ENCODE peak calls at places on chromosome 18, in eight cellular contexts. Y is spleen, G is uterus, F is heart left ventricle, X is GM12892, J is Peyer's patch, N is esophagus squamous epithelium, T is erythroblast. D is an unnamed sample.

GRCh38 chr18:79503891-79504475 is 108.3 kb downstream of the NFATC1 start:
- DNase-seq in Y (peak), G (peak), F (no peak), X (no peak), J (peak), N (no peak), T (peak), D (no peak)

GRCh38 chr18:79765491-79766245 is 32.1 kb upstream of the KCNG2 start:
- DNase-seq in Y (peak), G (no peak), F (no peak), X (no peak), J (peak), N (no peak), T (no peak), D (no peak)

GRCh38 chr18:12645751-12646203 is 12.1 kb downstream of the SPIRE1 start:
- DNase-seq in Y (no peak), G (peak), F (no peak), X (no peak), J (no peak), N (no peak), T (no peak), D (no peak)

GRCh38 chr18:79502785-79503184 is 107.1 kb downstream of the NFATC1 start:
- DNase-seq in Y (no peak), G (no peak), F (peak), X (no peak), J (no peak), N (no peak), T (peak), D (no peak)

GRCh38 chr18:11025270-11025669 is 124.1 kb downstream of the PIEZO2 start:
- DNase-seq in Y (no peak), G (no peak), F (no peak), X (no peak), J (no peak), N (no peak), T (no peak), D (no peak)

GRCh38 chr18:79944126-79944731 is 7.2 kb downstream of the SLC66A2 start:
- DNase-seq in Y (peak), G (peak), F (no peak), X (no peak), J (peak), N (no peak), T (peak), D (peak)

GRCh38 chr18:34370704-34371405 is 146.1 kb upstream of the NOL4 start:
- DNase-seq in Y (no peak), G (no peak), F (no peak), X (no peak), J (no peak), N (no peak), T (no peak), D (no peak)

GRCh38 chr18:711693-712400 is 583 bp downstream of the ENOSF1 start:
- DNase-seq in Y (peak), G (peak), F (peak), X (peak), J (peak), N (no peak), T (peak), D (peak)

GRCh38 chr18:59357928-59358327 is 1.1 kb downstream of the LMAN1 start:
- DNase-seq in Y (no peak), G (no peak), F (no peak), X (no peak), J (no peak), N (no peak), T (peak), D (peak)

GRCh38 chr18:8734496-8734895 is 29.1 kb downstream of the MTCL1 start:
- DNase-seq in Y (no peak), G (no peak), F (no peak), X (no peak), J (no peak), N (no peak), T (no peak), D (no peak)

GRCh38 chr18:31206064-31206463 is 43.4 kb upstream of the DSC1 start:
- DNase-seq in Y (no peak), G (no peak), F (no peak), X (no peak), J (no peak), N (no peak), T (no peak), D (no peak)

GRCh38 chr18:59180150-59180845 is 39.7 kb upstream of the GRP start:
- DNase-seq in Y (no peak), G (no peak), F (no peak), X (no peak), J (no peak), N (no peak), T (no peak), D (no peak)

GRCh38 chr18:75283758-75284157 is 73.2 kb downstream of the TSHZ1 start:
- DNase-seq in Y (no peak), G (no peak), F (no peak), X (no peak), J (no peak), N (no peak), T (no peak), D (no peak)

GRCh38 chr18:34990571-34990970 is 50.6 kb upstream of the MAPRE2 start:
- DNase-seq in Y (no peak), G (no peak), F (no peak), X (no peak), J (no peak), N (no peak), T (no peak), D (no peak)

DNA sequence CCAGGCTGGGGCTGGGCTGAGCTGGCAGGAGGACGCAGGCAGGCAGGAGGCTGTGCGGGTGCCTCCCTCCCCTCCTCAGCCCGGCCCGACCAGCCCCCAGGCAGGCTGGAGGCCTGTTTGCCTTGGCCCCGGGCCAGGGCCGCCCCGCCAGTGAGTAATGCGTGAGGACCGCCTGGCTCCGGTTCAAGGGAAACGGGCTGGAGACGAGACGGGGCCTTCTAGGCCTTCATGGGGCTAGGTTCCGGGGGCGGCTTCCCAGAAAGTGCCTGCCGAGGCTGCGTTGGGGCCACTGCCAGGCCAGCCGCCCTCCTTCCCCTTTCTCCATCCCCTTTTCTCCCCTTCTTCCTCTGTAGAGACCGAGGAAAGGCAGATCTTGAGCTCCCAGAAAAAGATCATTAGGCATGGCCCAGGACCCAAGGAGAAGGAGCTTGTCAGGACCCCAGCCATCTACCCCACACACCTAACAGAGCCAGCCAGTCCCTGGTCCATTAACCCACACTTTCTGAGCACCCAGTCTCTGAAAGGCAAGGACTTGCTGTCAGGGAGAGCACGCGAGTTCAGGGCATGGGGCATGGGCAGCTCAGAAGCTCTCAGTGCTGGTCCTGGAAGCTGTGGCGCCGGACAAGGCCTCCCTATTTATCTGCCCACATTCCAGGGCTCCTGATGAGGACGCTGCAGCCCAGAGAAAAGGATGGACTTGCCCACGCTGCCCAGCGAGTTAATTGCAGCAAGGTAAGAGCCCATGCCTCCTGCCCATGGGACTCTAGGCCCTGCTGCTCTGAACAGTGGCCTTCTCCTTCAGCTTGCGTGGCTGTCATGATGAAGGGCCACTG is 48.5 kb downstream of the SMAD7 start:
- DNase-seq in Y (peak), G (peak), F (peak), X (no peak), J (peak), N (no peak), T (no peak), D (peak)
- TF ChIP-seq POLR2A in Y (no peak), G (no peak), F (no peak), X (no peak), J (no peak), N (no peak), T (no peak), D (no peak)

DNA sequence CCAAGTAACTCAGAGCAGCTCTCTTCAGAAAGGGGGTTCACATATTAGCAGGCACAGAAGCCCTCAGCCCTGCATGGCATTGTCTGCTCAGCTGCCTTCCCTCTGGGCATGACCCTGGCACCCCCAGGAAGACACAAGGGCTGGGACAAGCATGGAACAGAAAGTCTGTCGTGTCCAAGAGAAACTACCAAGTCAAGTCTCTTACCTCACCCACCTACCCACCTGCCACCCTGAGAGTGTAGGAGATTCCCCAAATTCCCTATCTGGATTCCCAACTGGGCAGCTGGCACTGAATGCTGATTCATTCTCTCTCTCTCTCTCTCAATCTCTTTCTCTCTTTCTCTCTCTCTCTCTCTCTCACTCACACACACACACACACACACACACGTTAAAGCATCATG is 21.6 kb downstream of the SMAD7 start:
- DNase-seq in Y (no peak), G (no peak), F (no peak), X (no peak), J (no peak), N (no peak), T (no peak), D (no peak)
- TF ChIP-seq POLR2A in Y (no peak), G (no peak), F (no peak), X (no peak), J (no peak), N (no peak), T (no peak), D (no peak)

GRCh38 chr18:63320690-63321265 is 1.2 kb upstream of the BCL2 start:
- DNase-seq in Y (peak), G (peak), F (peak), X (peak), J (peak), N (peak), T (peak), D (peak)
- TF ChIP-seq POLR2A in Y (no peak), G (peak), F (no peak), X (peak), J (no peak), N (no peak), T (no peak), D (no peak)

DNA sequence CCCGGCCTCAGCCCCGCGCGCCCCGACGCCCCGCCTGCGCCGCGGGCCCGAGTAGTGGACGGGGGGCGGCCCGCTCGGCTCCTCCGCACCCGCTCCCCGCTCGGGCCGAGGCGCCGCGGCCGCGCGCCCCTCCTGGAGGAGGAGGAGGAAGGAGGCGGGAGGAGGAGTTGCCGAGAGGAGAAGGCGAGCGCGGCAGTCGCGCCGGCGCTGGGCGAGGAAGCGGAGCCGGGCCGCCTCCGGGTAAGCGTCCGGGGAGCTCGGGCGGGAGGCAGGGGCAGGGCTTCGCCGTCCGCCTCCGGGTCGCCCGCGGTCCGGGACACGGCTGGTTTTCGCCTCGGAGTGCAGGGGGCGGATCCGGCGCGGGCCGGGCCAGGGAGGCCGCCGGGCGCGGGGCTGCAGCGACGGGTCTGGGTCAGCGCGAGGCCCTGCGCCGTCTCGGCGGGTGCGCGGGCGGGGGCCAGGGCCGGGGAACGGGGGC is at the start of gene SOCS6:
- DNase-seq in Y (peak), G (peak), F (peak), X (peak), J (peak), N (peak), T (peak), D (peak)
- TF ChIP-seq POLR2A in Y (no peak), G (peak), F (no peak), X (peak), J (peak), N (no peak), T (peak), D (peak)

GRCh38 chr18:3604626-3605408 is 154.8 kb downstream of the TGIF1 start:
- DNase-seq in Y (peak), G (no peak), F (no peak), X (no peak), J (no peak), N (no peak), T (peak), D (no peak)

GRCh38 chr18:3603460-3604259 is 153.7 kb downstream of the TGIF1 start:
- DNase-seq in Y (peak), G (no peak), F (no peak), X (no peak), J (no peak), N (no peak), T (peak), D (peak)

GRCh38 chr18:3605562-3606443 is 155.8 kb downstream of the TGIF1 start:
- DNase-seq in Y (peak), G (no peak), F (no peak), X (no peak), J (peak), N (no peak), T (peak), D (no peak)

GRCh38 chr18:3607309-3608098 is 157.5 kb downstream of the TGIF1 start:
- DNase-seq in Y (peak), G (no peak), F (no peak), X (no peak), J (no peak), N (no peak), T (peak), D (no peak)

DNA sequence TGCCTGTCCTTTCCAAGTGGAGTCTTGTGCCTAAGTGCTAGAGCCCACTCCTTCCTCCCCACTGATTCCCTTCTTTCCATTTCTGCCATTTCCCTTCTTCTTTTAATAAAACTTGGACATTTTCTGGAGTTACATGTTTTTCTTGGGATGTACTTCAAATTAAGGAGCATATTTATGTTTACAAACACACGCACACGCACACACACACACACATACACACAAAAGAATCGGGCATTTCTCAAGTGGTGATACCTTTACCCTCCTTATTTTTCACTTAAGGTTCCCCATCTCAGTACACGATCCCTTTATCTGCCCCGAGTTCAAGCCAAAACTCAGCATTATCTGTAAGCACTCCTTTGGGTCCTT is 154.3 kb downstream of the TGIF1 start:
- DNase-seq in Y (no peak), G (no peak), F (no peak), X (no peak), J (no peak), N (no peak), T (no peak), D (no peak)
- TF ChIP-seq POLR2A in Y (no peak), G (no peak), F (no peak), X (no peak), J (no peak), N (no peak), T (no peak), D (no peak)

GRCh38 chr18:69943021-69943420 is 4.7 kb downstream of the CD226 start:
- DNase-seq in Y (no peak), G (no peak), F (no peak), X (no peak), J (no peak), N (no peak), T (no peak), D (no peak)

GRCh38 chr18:69946608-69947155 is 991 bp downstream of the CD226 start:
- DNase-seq in Y (no peak), G (no peak), F (no peak), X (no peak), J (no peak), N (no peak), T (no peak), D (no peak)

GRCh38 chr18:69945220-69946114 is 2.2 kb downstream of the CD226 start:
- DNase-seq in Y (no peak), G (no peak), F (no peak), X (no peak), J (no peak), N (no peak), T (no peak), D (no peak)

GRCh38 chr18:69947361-69948106 is at the start of gene CD226:
- DNase-seq in Y (no peak), G (no peak), F (no peak), X (no peak), J (peak), N (no peak), T (no peak), D (no peak)

DNA sequence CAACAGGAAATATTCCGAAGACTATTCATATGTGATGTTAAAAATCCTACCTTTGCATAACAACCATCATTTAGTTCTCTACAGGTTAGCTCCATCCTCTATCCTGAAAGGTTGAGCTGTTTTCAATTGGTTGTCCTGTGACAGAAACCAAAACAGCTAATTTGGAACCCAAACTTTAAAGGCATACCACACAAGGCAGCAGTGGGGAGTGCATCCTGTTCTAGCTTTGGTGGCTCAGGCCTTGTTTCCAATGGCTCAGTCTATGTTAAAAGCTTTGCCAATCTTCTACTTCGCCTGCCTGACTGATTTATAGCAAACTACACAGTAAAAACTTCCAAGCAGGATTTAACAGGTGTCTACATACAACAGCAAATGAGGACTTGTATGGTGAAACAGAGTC is 3.2 kb downstream of the CD226 start:
- DNase-seq in Y (no peak), G (no peak), F (no peak), X (no peak), J (no peak), N (no peak), T (no peak), D (no peak)
- TF ChIP-seq POLR2A in Y (no peak), G (no peak), F (no peak), X (no peak), J (no peak), N (no peak), T (no peak), D (no peak)